ENCODE peak calls at places on chromosomes 1 and 21, in nine cellular contexts. One of them, this sample, is unnamed.

GRCh38 chr1:154478013-154478412 is 24.0 kb upstream of the TDRD10 start:
- DNase-seq in breast epithelium: no peak
- DNase-seq in GM23338: no peak
- DNase-seq in endothelial cell of umbilical vein: no peak
- DNase-seq in K562: no peak
- DNase-seq in prostate gland: no peak
- DNase-seq in SK-N-SH: no peak
- DNase-seq in transverse colon: peak; percentile 81
- DNase-seq in Panc1: no peak
- DNase-seq in this sample: no peak

GRCh38 chr1:79371802-79372201 is 365.3 kb upstream of the ADGRL4 start:
- DNase-seq in endothelial cell of umbilical vein: no peak
- DNase-seq in transverse colon: no peak
- DNase-seq in breast epithelium: no peak
- DNase-seq in SK-N-SH: no peak
- DNase-seq in Panc1: no peak
- DNase-seq in GM23338: no peak
- DNase-seq in prostate gland: no peak
- DNase-seq in K562: no peak
- DNase-seq in this sample: no peak

GRCh38 chr21:42162831-42163510 is 56.0 kb upstream of the ABCG1 start:
- DNase-seq in prostate gland: no peak
- DNase-seq in Panc1: no peak
- DNase-seq in transverse colon: no peak
- DNase-seq in SK-N-SH: no peak
- DNase-seq in K562: no peak
- DNase-seq in endothelial cell of umbilical vein: no peak
- DNase-seq in breast epithelium: no peak
- DNase-seq in GM23338: no peak
- DNase-seq in this sample: no peak

GRCh38 chr21:35400233-35400939 is 351.3 kb upstream of the RUNX1 start:
- DNase-seq in GM23338: peak; percentile 71
- DNase-seq in endothelial cell of umbilical vein: peak; percentile 73
- DNase-seq in K562: peak; percentile 57
- DNase-seq in transverse colon: peak; percentile 32
- DNase-seq in prostate gland: peak; percentile 57
- DNase-seq in breast epithelium: peak; percentile 18
- DNase-seq in SK-N-SH: peak; percentile 43
- DNase-seq in Panc1: peak; percentile 75
- DNase-seq in this sample: no peak

GRCh38 chr1:245263701-245264100 is 108.9 kb downstream of the KIF26B start:
- DNase-seq in GM23338: no peak
- DNase-seq in transverse colon: no peak
- DNase-seq in breast epithelium: no peak
- DNase-seq in K562: no peak
- DNase-seq in SK-N-SH: no peak
- DNase-seq in endothelial cell of umbilical vein: no peak
- DNase-seq in prostate gland: no peak
- DNase-seq in Panc1: no peak
- DNase-seq in this sample: peak; percentile 45

GRCh38 chr1:100862591-100862990 is 32.1 kb downstream of the EXTL2 start:
- DNase-seq in endothelial cell of umbilical vein: peak; percentile 66
- DNase-seq in Panc1: no peak
- DNase-seq in prostate gland: no peak
- DNase-seq in SK-N-SH: no peak
- DNase-seq in K562: no peak
- DNase-seq in transverse colon: no peak
- DNase-seq in GM23338: no peak
- DNase-seq in breast epithelium: no peak
- DNase-seq in this sample: no peak

GRCh38 chr1:6632588-6633514 is 8.2 kb downstream of the THAP3 start:
- DNase-seq in GM23338: no peak
- DNase-seq in prostate gland: no peak
- DNase-seq in breast epithelium: no peak
- DNase-seq in transverse colon: no peak
- DNase-seq in endothelial cell of umbilical vein: no peak
- DNase-seq in K562: no peak
- DNase-seq in Panc1: no peak
- DNase-seq in SK-N-SH: no peak
- DNase-seq in this sample: no peak

GRCh38 chr1:155479205-155479604 is 83.4 kb downstream of the ASH1L start:
- DNase-seq in Panc1: no peak
- DNase-seq in endothelial cell of umbilical vein: no peak
- DNase-seq in breast epithelium: no peak
- DNase-seq in SK-N-SH: no peak
- DNase-seq in K562: no peak
- DNase-seq in GM23338: no peak
- DNase-seq in prostate gland: no peak
- DNase-seq in transverse colon: no peak
- DNase-seq in this sample: no peak

GRCh38 chr1:94667716-94668282 is 126.2 kb upstream of the F3 start:
- DNase-seq in endothelial cell of umbilical vein: no peak
- DNase-seq in transverse colon: no peak
- DNase-seq in GM23338: no peak
- DNase-seq in SK-N-SH: no peak
- DNase-seq in Panc1: no peak
- DNase-seq in K562: no peak
- DNase-seq in prostate gland: no peak
- DNase-seq in breast epithelium: no peak
- DNase-seq in this sample: no peak

GRCh38 chr1:65209005-65209885 is 61.2 kb downstream of the AK4 start:
- DNase-seq in K562: peak; percentile 77
- DNase-seq in SK-N-SH: peak; percentile 69
- DNase-seq in prostate gland: peak; percentile 51
- DNase-seq in Panc1: peak; percentile 18
- DNase-seq in GM23338: peak; percentile 70
- DNase-seq in endothelial cell of umbilical vein: peak; percentile 67
- DNase-seq in transverse colon: peak; percentile 16
- DNase-seq in breast epithelium: no peak
- DNase-seq in this sample: no peak

GRCh38 chr1:90580176-90580575 is 136.9 kb downstream of the BARHL2 start:
- DNase-seq in GM23338: no peak
- DNase-seq in breast epithelium: no peak
- DNase-seq in transverse colon: peak; percentile 65
- DNase-seq in SK-N-SH: no peak
- DNase-seq in endothelial cell of umbilical vein: no peak
- DNase-seq in prostate gland: peak; percentile 29
- DNase-seq in Panc1: no peak
- DNase-seq in K562: no peak
- DNase-seq in this sample: no peak

GRCh38 chr1:204858381-204858821 is 12.3 kb upstream of the NFASC start:
- DNase-seq in GM23338: peak; percentile 49
- DNase-seq in SK-N-SH: no peak
- DNase-seq in prostate gland: no peak
- DNase-seq in K562: no peak
- DNase-seq in endothelial cell of umbilical vein: no peak
- DNase-seq in Panc1: no peak
- DNase-seq in transverse colon: no peak
- DNase-seq in breast epithelium: no peak
- DNase-seq in this sample: no peak

GRCh38 chr1:6785721-6786505 is 659 bp downstream of the CAMTA1 start:
- DNase-seq in breast epithelium: peak; percentile 31
- DNase-seq in prostate gland: peak; percentile 13
- DNase-seq in transverse colon: peak; percentile 49
- DNase-seq in endothelial cell of umbilical vein: peak; percentile 33
- DNase-seq in SK-N-SH: peak; percentile 91
- DNase-seq in K562: peak; percentile 85
- DNase-seq in GM23338: peak; percentile 74
- DNase-seq in Panc1: no peak
- DNase-seq in this sample: no peak

GRCh38 chr1:183234660-183235476 is 48.8 kb downstream of the LAMC2 start:
- DNase-seq in prostate gland: peak; percentile 83
- DNase-seq in SK-N-SH: peak; percentile 27
- DNase-seq in Panc1: peak; percentile 81
- DNase-seq in breast epithelium: peak; percentile 82
- DNase-seq in endothelial cell of umbilical vein: peak; percentile 98
- DNase-seq in K562: peak; percentile 34
- DNase-seq in GM23338: peak; percentile 88
- DNase-seq in transverse colon: peak; percentile 33
- DNase-seq in this sample: peak; percentile 93

GRCh38 chr21:45892156-45892919 is 89.2 kb upstream of the COL6A1 start:
- DNase-seq in prostate gland: no peak
- DNase-seq in breast epithelium: no peak
- DNase-seq in SK-N-SH: no peak
- DNase-seq in GM23338: no peak
- DNase-seq in K562: no peak
- DNase-seq in endothelial cell of umbilical vein: no peak
- DNase-seq in transverse colon: peak; percentile 31
- DNase-seq in Panc1: no peak
- DNase-seq in this sample: no peak

DNA sequence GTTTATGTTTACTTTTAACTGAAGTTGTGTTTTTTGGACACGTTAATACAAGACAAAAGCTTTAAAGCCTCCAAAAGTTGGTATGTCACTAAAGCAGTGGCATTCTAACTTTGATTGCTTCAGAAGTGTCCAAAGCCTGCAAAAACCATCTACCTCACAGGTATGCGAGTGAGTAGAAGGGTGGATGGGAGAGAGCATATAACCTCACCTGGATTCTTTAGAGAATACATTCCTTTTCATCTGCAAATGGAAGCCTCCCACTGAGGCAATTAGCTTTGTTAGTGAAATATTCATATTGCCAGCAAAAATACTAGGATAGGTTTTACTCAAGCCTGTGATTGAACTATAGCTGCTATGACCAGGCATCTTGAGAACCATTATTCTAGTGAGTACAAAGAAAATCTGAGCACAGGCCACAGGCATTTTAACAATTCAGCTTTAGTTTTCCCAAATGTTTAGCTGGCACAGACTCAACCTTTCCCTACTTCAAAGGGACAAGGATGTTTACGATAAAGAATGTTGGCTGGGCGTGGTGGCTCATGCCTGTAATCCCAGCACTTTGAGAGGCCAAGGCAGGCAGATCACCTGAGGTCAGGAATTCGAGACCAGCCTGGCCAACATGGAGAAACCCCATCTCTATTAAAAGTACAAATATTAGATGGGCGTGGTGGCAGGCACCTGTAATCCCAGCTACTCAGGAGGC is 39.7 kb downstream of the MAP3K21 start:
- DNase-seq in GM23338: peak; percentile 83
- DNase-seq in SK-N-SH: no peak
- DNase-seq in transverse colon: no peak
- DNase-seq in breast epithelium: no peak
- DNase-seq in K562: no peak
- DNase-seq in Panc1: no peak
- DNase-seq in prostate gland: no peak
- DNase-seq in endothelial cell of umbilical vein: no peak
- DNase-seq in this sample: no peak
- TF ChIP-seq POLR2AphosphoS5 in GM23338: no peak
- TF ChIP-seq POLR2AphosphoS5 in SK-N-SH: no peak
- TF ChIP-seq POLR2AphosphoS5 in transverse colon: no peak
- TF ChIP-seq POLR2AphosphoS5 in breast epithelium: no peak
- TF ChIP-seq POLR2AphosphoS5 in K562: no peak
- TF ChIP-seq POLR2AphosphoS5 in Panc1: no peak
- TF ChIP-seq POLR2AphosphoS5 in prostate gland: no peak
- TF ChIP-seq POLR2AphosphoS5 in endothelial cell of umbilical vein: no peak
- TF ChIP-seq POLR2AphosphoS5 in this sample: no peak

DNA sequence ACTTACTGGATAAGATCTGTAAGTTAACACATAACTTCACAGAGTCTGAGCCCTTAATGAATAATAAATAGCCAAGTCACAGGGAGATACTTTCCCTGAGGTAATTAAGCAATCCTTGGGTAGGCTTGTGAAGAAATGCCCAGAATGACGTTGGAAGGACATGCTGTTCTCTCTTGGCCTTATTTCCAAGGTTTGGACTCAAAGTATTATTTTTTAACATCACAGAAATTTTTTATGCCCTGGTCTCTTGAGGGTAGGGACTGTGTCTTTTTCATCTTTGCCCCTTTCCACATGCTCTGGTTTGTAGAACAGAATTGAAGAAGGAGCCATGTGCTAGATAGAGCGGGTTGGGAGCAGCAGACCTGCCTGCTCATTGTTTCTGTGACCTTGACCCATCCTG is 17.2 kb upstream of the LAMTOR5 start:
- DNase-seq in GM23338: no peak
- DNase-seq in endothelial cell of umbilical vein: no peak
- DNase-seq in Panc1: no peak
- DNase-seq in transverse colon: no peak
- DNase-seq in prostate gland: no peak
- DNase-seq in SK-N-SH: no peak
- DNase-seq in breast epithelium: no peak
- DNase-seq in K562: no peak
- DNase-seq in this sample: no peak
- TF ChIP-seq POLR2AphosphoS5 in GM23338: no peak
- TF ChIP-seq POLR2AphosphoS5 in endothelial cell of umbilical vein: no peak
- TF ChIP-seq POLR2AphosphoS5 in Panc1: no peak
- TF ChIP-seq POLR2AphosphoS5 in transverse colon: no peak
- TF ChIP-seq POLR2AphosphoS5 in prostate gland: no peak
- TF ChIP-seq POLR2AphosphoS5 in SK-N-SH: no peak
- TF ChIP-seq POLR2AphosphoS5 in breast epithelium: no peak
- TF ChIP-seq POLR2AphosphoS5 in K562: no peak
- TF ChIP-seq POLR2AphosphoS5 in this sample: peak; percentile 19

GRCh38 chr1:219460561-219461511 is 152.1 kb downstream of the ZC3H11B start:
- DNase-seq in K562: no peak
- DNase-seq in Panc1: no peak
- DNase-seq in breast epithelium: no peak
- DNase-seq in GM23338: no peak
- DNase-seq in endothelial cell of umbilical vein: no peak
- DNase-seq in transverse colon: no peak
- DNase-seq in SK-N-SH: no peak
- DNase-seq in prostate gland: no peak
- DNase-seq in this sample: no peak
- TF ChIP-seq POLR2AphosphoS5 in K562: no peak
- TF ChIP-seq POLR2AphosphoS5 in Panc1: no peak
- TF ChIP-seq POLR2AphosphoS5 in breast epithelium: no peak
- TF ChIP-seq POLR2AphosphoS5 in GM23338: no peak
- TF ChIP-seq POLR2AphosphoS5 in endothelial cell of umbilical vein: no peak
- TF ChIP-seq POLR2AphosphoS5 in transverse colon: no peak
- TF ChIP-seq POLR2AphosphoS5 in SK-N-SH: no peak
- TF ChIP-seq POLR2AphosphoS5 in prostate gland: peak; percentile 6
- TF ChIP-seq POLR2AphosphoS5 in this sample: no peak

GRCh38 chr1:117612517-117613248 is 6.8 kb downstream of the TENT5C start:
- DNase-seq in Panc1: no peak
- DNase-seq in transverse colon: no peak
- DNase-seq in endothelial cell of umbilical vein: no peak
- DNase-seq in SK-N-SH: no peak
- DNase-seq in GM23338: no peak
- DNase-seq in prostate gland: no peak
- DNase-seq in breast epithelium: peak; percentile 10
- DNase-seq in K562: peak; percentile 89
- DNase-seq in this sample: no peak

GRCh38 chr1:117611894-117612481 is 6.1 kb downstream of the TENT5C start:
- DNase-seq in transverse colon: no peak
- DNase-seq in GM23338: no peak
- DNase-seq in prostate gland: no peak
- DNase-seq in K562: no peak
- DNase-seq in breast epithelium: no peak
- DNase-seq in SK-N-SH: no peak
- DNase-seq in Panc1: no peak
- DNase-seq in endothelial cell of umbilical vein: no peak
- DNase-seq in this sample: no peak

GRCh38 chr1:117610036-117610435 is 4.2 kb downstream of the TENT5C start:
- DNase-seq in Panc1: no peak
- DNase-seq in K562: no peak
- DNase-seq in GM23338: no peak
- DNase-seq in endothelial cell of umbilical vein: no peak
- DNase-seq in SK-N-SH: no peak
- DNase-seq in prostate gland: no peak
- DNase-seq in breast epithelium: no peak
- DNase-seq in transverse colon: no peak
- DNase-seq in this sample: no peak

GRCh38 chr1:117609471-117609911 is 3.6 kb downstream of the TENT5C start:
- DNase-seq in Panc1: no peak
- DNase-seq in endothelial cell of umbilical vein: no peak
- DNase-seq in transverse colon: peak; percentile 37
- DNase-seq in GM23338: no peak
- DNase-seq in breast epithelium: no peak
- DNase-seq in SK-N-SH: no peak
- DNase-seq in prostate gland: no peak
- DNase-seq in K562: no peak
- DNase-seq in this sample: no peak

GRCh38 chr1:117611121-117611601 is 5.3 kb downstream of the TENT5C start:
- DNase-seq in prostate gland: no peak
- DNase-seq in SK-N-SH: no peak
- DNase-seq in K562: peak; percentile 75
- DNase-seq in transverse colon: no peak
- DNase-seq in GM23338: no peak
- DNase-seq in endothelial cell of umbilical vein: no peak
- DNase-seq in breast epithelium: no peak
- DNase-seq in Panc1: no peak
- DNase-seq in this sample: no peak
- TF ChIP-seq POLR2AphosphoS5 in prostate gland: no peak
- TF ChIP-seq POLR2AphosphoS5 in SK-N-SH: no peak
- TF ChIP-seq POLR2AphosphoS5 in K562: peak; percentile 86
- TF ChIP-seq POLR2AphosphoS5 in transverse colon: no peak
- TF ChIP-seq POLR2AphosphoS5 in GM23338: no peak
- TF ChIP-seq POLR2AphosphoS5 in endothelial cell of umbilical vein: no peak
- TF ChIP-seq POLR2AphosphoS5 in breast epithelium: no peak
- TF ChIP-seq POLR2AphosphoS5 in Panc1: no peak
- TF ChIP-seq POLR2AphosphoS5 in this sample: no peak